ENCODE peak calls at places on chromosome 17, in six cellular contexts. One of them, this sample, is unnamed.

GRCh38 chr17:28725166-28725659 is 820 bp downstream of the TLCD1 start:
- DNase-seq in H9: peak
- DNase-seq in H1: no peak
- DNase-seq in mesenchymal stem cell: peak
- DNase-seq in IMR-90: peak
- DNase-seq in neuronal stem cell: no peak
- DNase-seq in this sample: peak

GRCh38 chr17:36463916-36464764 is 22.3 kb upstream of the ZNHIT3 start:
- DNase-seq in neuronal stem cell: peak
- DNase-seq in H9: peak
- DNase-seq in IMR-90: peak
- DNase-seq in H1: peak
- DNase-seq in mesenchymal stem cell: peak
- DNase-seq in this sample: peak

GRCh38 chr17:46152423-46152822 is 40.8 kb downstream of the KANSL1 start:
- DNase-seq in mesenchymal stem cell: no peak
- DNase-seq in neuronal stem cell: no peak
- DNase-seq in IMR-90: no peak
- DNase-seq in H9: no peak
- DNase-seq in H1: no peak
- DNase-seq in this sample: no peak

GRCh38 chr17:35968520-35969054 is 12.7 kb downstream of the CCL16 start:
- DNase-seq in H9: no peak
- DNase-seq in neuronal stem cell: no peak
- DNase-seq in IMR-90: no peak
- DNase-seq in H1: no peak
- DNase-seq in mesenchymal stem cell: no peak
- DNase-seq in this sample: no peak

GRCh38 chr17:6796017-6796886 is 20.2 kb downstream of the FBXO39 start:
- DNase-seq in neuronal stem cell: no peak
- DNase-seq in mesenchymal stem cell: no peak
- DNase-seq in H1: no peak
- DNase-seq in IMR-90: no peak
- DNase-seq in H9: no peak
- DNase-seq in this sample: no peak

GRCh38 chr17:28929769-28930168 is 21.5 kb downstream of the PHF12 start:
- DNase-seq in mesenchymal stem cell: no peak
- DNase-seq in IMR-90: no peak
- DNase-seq in H1: no peak
- DNase-seq in H9: no peak
- DNase-seq in neuronal stem cell: no peak
- DNase-seq in this sample: no peak

GRCh38 chr17:44637066-44637465 is 19.2 kb upstream of the MEIOC start:
- DNase-seq in H1: no peak
- DNase-seq in IMR-90: no peak
- DNase-seq in mesenchymal stem cell: peak
- DNase-seq in neuronal stem cell: no peak
- DNase-seq in H9: no peak
- DNase-seq in this sample: no peak

GRCh38 chr17:15377608-15378007 is 36.2 kb upstream of the TEKT3 start:
- DNase-seq in H1: no peak
- DNase-seq in mesenchymal stem cell: peak
- DNase-seq in neuronal stem cell: peak
- DNase-seq in H9: no peak
- DNase-seq in IMR-90: peak
- DNase-seq in this sample: peak

GRCh38 chr17:33002245-33002644 is 10.6 kb downstream of the SPACA3 start:
- DNase-seq in mesenchymal stem cell: no peak
- DNase-seq in H1: no peak
- DNase-seq in IMR-90: no peak
- DNase-seq in H9: no peak
- DNase-seq in neuronal stem cell: no peak
- DNase-seq in this sample: no peak

GRCh38 chr17:29760279-29760721 is 137.6 kb upstream of the CORO6 start:
- DNase-seq in IMR-90: peak
- DNase-seq in H1: no peak
- DNase-seq in mesenchymal stem cell: peak
- DNase-seq in neuronal stem cell: no peak
- DNase-seq in H9: no peak
- DNase-seq in this sample: peak

GRCh38 chr17:29148790-29149430 is 31.3 kb downstream of the MYO18A start:
- DNase-seq in mesenchymal stem cell: peak
- DNase-seq in H9: peak
- DNase-seq in IMR-90: peak
- DNase-seq in neuronal stem cell: peak
- DNase-seq in H1: peak
- DNase-seq in this sample: peak

GRCh38 chr17:55161935-55162555 is 102.7 kb upstream of the HLF start:
- DNase-seq in H1: no peak
- DNase-seq in neuronal stem cell: no peak
- DNase-seq in H9: no peak
- DNase-seq in mesenchymal stem cell: peak
- DNase-seq in IMR-90: peak
- DNase-seq in this sample: peak

GRCh38 chr17:17859909-17860760 is 23.3 kb upstream of the SREBF1 start:
- DNase-seq in neuronal stem cell: peak
- DNase-seq in H9: peak
- DNase-seq in H1: peak
- DNase-seq in mesenchymal stem cell: peak
- DNase-seq in IMR-90: peak
- DNase-seq in this sample: peak

GRCh38 chr17:9202572-9202971 is 181.3 kb downstream of the NTN1 start:
- DNase-seq in H1: no peak
- DNase-seq in H9: no peak
- DNase-seq in mesenchymal stem cell: no peak
- DNase-seq in neuronal stem cell: no peak
- DNase-seq in IMR-90: no peak
- DNase-seq in this sample: no peak

GRCh38 chr17:67980456-67980855 is 15.8 kb downstream of the C17orf58 start:
- DNase-seq in H9: no peak
- DNase-seq in mesenchymal stem cell: no peak
- DNase-seq in neuronal stem cell: no peak
- DNase-seq in IMR-90: no peak
- DNase-seq in H1: peak
- DNase-seq in this sample: no peak

GRCh38 chr17:35243459-35244204 is 760 bp downstream of the SLFN5 start:
- DNase-seq in neuronal stem cell: peak
- DNase-seq in H1: peak
- DNase-seq in H9: peak
- DNase-seq in mesenchymal stem cell: peak
- DNase-seq in IMR-90: peak
- DNase-seq in this sample: peak

GRCh38 chr17:81285179-81285878 is 9.8 kb downstream of the SLC38A10 start:
- DNase-seq in mesenchymal stem cell: no peak
- DNase-seq in neuronal stem cell: no peak
- DNase-seq in IMR-90: peak
- DNase-seq in H1: no peak
- DNase-seq in H9: no peak
- DNase-seq in this sample: peak
- H2AK5ac ChIP-seq in mesenchymal stem cell: no peak
- H2AK5ac ChIP-seq in neuronal stem cell: no peak
- H2AK5ac ChIP-seq in IMR-90: no peak
- H2AK5ac ChIP-seq in H1: no peak
- H2AK5ac ChIP-seq in H9: no peak
- H2AK5ac ChIP-seq in this sample: no peak

DNA sequence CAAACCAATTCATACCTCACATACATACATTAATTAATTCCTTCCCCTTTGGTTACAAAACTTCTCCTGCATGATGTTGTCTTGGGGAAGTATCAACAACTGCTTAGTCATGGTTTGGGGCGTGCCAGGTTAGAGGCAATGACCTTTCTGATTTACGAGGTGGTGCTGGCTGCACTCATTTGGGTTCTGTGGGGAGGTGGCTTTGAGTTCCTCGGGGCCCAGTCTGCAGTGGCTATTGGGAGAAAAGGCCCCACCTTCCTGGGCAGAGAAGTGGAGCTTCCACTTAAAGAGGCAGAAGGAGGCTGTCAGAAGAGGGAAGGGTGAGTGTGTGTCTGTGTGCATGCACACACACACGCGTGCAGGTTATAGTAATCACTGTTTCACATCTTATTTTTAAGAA is 10.2 kb upstream of the ETV4 start:
- DNase-seq in mesenchymal stem cell: peak
- DNase-seq in H1: no peak
- DNase-seq in IMR-90: peak
- DNase-seq in H9: no peak
- DNase-seq in neuronal stem cell: no peak
- DNase-seq in this sample: no peak
- H2AFZ ChIP-seq in mesenchymal stem cell: no peak
- H2AFZ ChIP-seq in H1: no peak
- H2AFZ ChIP-seq in IMR-90: peak
- H2AFZ ChIP-seq in H9: no peak
- H2AFZ ChIP-seq in neuronal stem cell: peak
- H2AFZ ChIP-seq in this sample: no peak

GRCh38 chr17:2797632-2798031 is 1.4 kb downstream of the RAP1GAP2 start:
- DNase-seq in H9: no peak
- DNase-seq in IMR-90: no peak
- DNase-seq in neuronal stem cell: no peak
- DNase-seq in H1: no peak
- DNase-seq in mesenchymal stem cell: no peak
- DNase-seq in this sample: no peak

GRCh38 chr17:2796164-2797140 is at the start of gene RAP1GAP2:
- DNase-seq in H9: no peak
- DNase-seq in mesenchymal stem cell: no peak
- DNase-seq in H1: no peak
- DNase-seq in IMR-90: no peak
- DNase-seq in neuronal stem cell: no peak
- DNase-seq in this sample: no peak

GRCh38 chr17:2794116-2794803 is 2.0 kb upstream of the RAP1GAP2 start:
- DNase-seq in mesenchymal stem cell: no peak
- DNase-seq in neuronal stem cell: no peak
- DNase-seq in H1: no peak
- DNase-seq in H9: no peak
- DNase-seq in IMR-90: no peak
- DNase-seq in this sample: no peak

GRCh38 chr17:2797226-2797625 is 988 bp downstream of the RAP1GAP2 start:
- DNase-seq in neuronal stem cell: no peak
- DNase-seq in H9: no peak
- DNase-seq in mesenchymal stem cell: no peak
- DNase-seq in H1: no peak
- DNase-seq in IMR-90: no peak
- DNase-seq in this sample: no peak

DNA sequence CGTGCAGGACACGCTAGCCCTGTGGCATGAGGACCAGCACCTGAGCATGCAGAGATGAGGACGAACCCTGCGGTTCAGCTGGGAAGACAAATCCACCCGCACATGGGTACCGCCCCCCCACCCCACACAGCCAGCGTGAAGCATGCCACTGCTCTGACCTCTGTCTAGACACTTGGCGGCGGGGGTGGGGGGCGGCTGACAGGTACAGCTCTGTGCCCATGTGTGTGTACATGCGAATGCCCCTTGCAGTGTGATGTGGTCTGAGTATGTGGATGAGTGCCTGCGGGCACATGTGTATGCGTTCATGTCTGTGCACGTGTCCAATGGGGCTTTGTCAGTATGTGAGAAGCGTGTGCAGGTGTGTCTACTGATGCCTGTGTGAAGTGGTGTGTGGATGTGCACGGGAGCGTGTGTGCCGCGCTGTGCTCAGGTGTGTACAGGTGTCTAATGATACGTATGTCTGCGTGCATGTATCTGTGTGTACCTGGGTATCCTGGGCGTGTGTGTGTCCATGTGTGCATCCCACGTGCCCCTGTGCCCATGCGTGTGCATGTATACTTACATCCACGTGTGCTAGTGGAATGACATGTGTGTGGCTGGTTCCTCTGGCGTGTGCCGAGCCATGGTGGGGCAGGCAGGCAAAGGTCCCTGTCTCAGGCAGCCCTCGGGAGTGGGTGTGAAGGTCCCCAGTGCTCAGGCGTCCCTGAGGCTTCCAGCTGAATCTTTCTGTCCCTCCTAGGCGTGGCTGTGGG is 650 bp upstream of the RAP1GAP2 start:
- DNase-seq in neuronal stem cell: no peak
- DNase-seq in mesenchymal stem cell: no peak
- DNase-seq in H9: no peak
- DNase-seq in IMR-90: no peak
- DNase-seq in H1: no peak
- DNase-seq in this sample: no peak
- H2BK5ac ChIP-seq in neuronal stem cell: peak
- H2BK5ac ChIP-seq in mesenchymal stem cell: no peak
- H2BK5ac ChIP-seq in H9: no peak
- H2BK5ac ChIP-seq in IMR-90: no peak
- H2BK5ac ChIP-seq in H1: no peak
- H2BK5ac ChIP-seq in this sample: no peak

GRCh38 chr17:47878203-47879027 is 17.6 kb upstream of the SP2 start:
- DNase-seq in neuronal stem cell: no peak
- DNase-seq in mesenchymal stem cell: peak
- DNase-seq in H1: no peak
- DNase-seq in IMR-90: no peak
- DNase-seq in H9: peak
- DNase-seq in this sample: no peak

GRCh38 chr17:47873200-47874090 is 22.5 kb upstream of the SP6 start:
- DNase-seq in H1: peak
- DNase-seq in IMR-90: no peak
- DNase-seq in H9: no peak
- DNase-seq in neuronal stem cell: no peak
- DNase-seq in mesenchymal stem cell: no peak
- DNase-seq in this sample: no peak

GRCh38 chr17:47877368-47878034 is 18.5 kb upstream of the SP2 start:
- DNase-seq in neuronal stem cell: no peak
- DNase-seq in H1: no peak
- DNase-seq in mesenchymal stem cell: peak
- DNase-seq in H9: no peak
- DNase-seq in IMR-90: no peak
- DNase-seq in this sample: no peak

GRCh38 chr17:47875011-47875471 is 21.0 kb upstream of the SP2 start:
- DNase-seq in H9: no peak
- DNase-seq in mesenchymal stem cell: no peak
- DNase-seq in H1: no peak
- DNase-seq in neuronal stem cell: no peak
- DNase-seq in IMR-90: no peak
- DNase-seq in this sample: peak

GRCh38 chr17:47875586-47875985 is 20.4 kb upstream of the SP2 start:
- DNase-seq in mesenchymal stem cell: no peak
- DNase-seq in neuronal stem cell: no peak
- DNase-seq in H1: no peak
- DNase-seq in IMR-90: no peak
- DNase-seq in H9: no peak
- DNase-seq in this sample: no peak
- H2AK5ac ChIP-seq in mesenchymal stem cell: no peak
- H2AK5ac ChIP-seq in neuronal stem cell: peak
- H2AK5ac ChIP-seq in H1: peak
- H2AK5ac ChIP-seq in IMR-90: no peak
- H2AK5ac ChIP-seq in H9: no peak
- H2AK5ac ChIP-seq in this sample: peak

GRCh38 chr17:39935896-39936295 is 8.4 kb downstream of the LRRC3C start:
- DNase-seq in mesenchymal stem cell: no peak
- DNase-seq in H1: no peak
- DNase-seq in H9: no peak
- DNase-seq in IMR-90: peak
- DNase-seq in neuronal stem cell: no peak
- DNase-seq in this sample: no peak
- H2AFZ ChIP-seq in mesenchymal stem cell: no peak
- H2AFZ ChIP-seq in H1: no peak
- H2AFZ ChIP-seq in H9: no peak
- H2AFZ ChIP-seq in IMR-90: peak
- H2AFZ ChIP-seq in neuronal stem cell: no peak
- H2AFZ ChIP-seq in this sample: no peak

This sample was measured in trophoblast cell.